ENCODE peak calls at places on chromosomes 1 and 21, in ten cellular contexts. Z is H1, N is left lung, Y is heart right ventricle, G is neural progenitor cell, M is cardiac muscle cell, I is lower lobe of right lung, B is mammary epithelial cell, A is keratinocyte, O is left ventricle myocardium inferior. X is an unnamed sample.
A peak's percentile ranks its signal among the peaks of the same experiment; 100 is the strongest.

GRCh38 chr1:215273838-215274516 is 191.4 kb downstream of the KCNK2 start:
- DNase-seq in Z (no peak), N (no peak), Y (no peak), G (no peak), M (no peak), I (no peak), B (peak; percentile 55), A (no peak), O (no peak), X (no peak)

GRCh38 chr1:2789164-2789985 is 12.1 kb downstream of the TTC34 start:
- DNase-seq in Z (no peak), N (peak; percentile 10), Y (no peak), G (no peak), M (no peak), I (peak; percentile 28), B (no peak), A (no peak), O (no peak), X (peak; percentile 30)

GRCh38 chr1:11967028-11967547 is 13.2 kb upstream of the MFN2 start:
- DNase-seq in Z (peak; percentile 64), N (no peak), Y (no peak), G (peak; percentile 61), M (peak; percentile 60), I (no peak), B (peak; percentile 48), A (no peak), O (no peak), X (no peak)

GRCh38 chr1:33399375-33399774 is 31.5 kb downstream of the PHC2 start:
- DNase-seq in Z (no peak), N (no peak), Y (no peak), G (no peak), M (no peak), I (no peak), B (no peak), A (no peak), O (no peak), X (no peak)

GRCh38 chr1:170536924-170537551 is 5.1 kb downstream of the GORAB start:
- DNase-seq in Z (no peak), N (no peak), Y (no peak), G (no peak), M (peak; percentile 4), I (no peak), B (no peak), A (no peak), O (no peak), X (no peak)

GRCh38 chr1:100308777-100309176 is 42.8 kb downstream of the RTCA start:
- DNase-seq in Z (no peak), N (no peak), Y (no peak), G (no peak), M (no peak), I (no peak), B (peak; percentile 70), A (no peak), O (no peak), X (no peak)

GRCh38 chr1:8460784-8461183 is 142.9 kb downstream of the SLC45A1 start:
- DNase-seq in Z (no peak), N (no peak), Y (no peak), G (peak; percentile 46), M (no peak), I (no peak), B (no peak), A (no peak), O (no peak), X (no peak)

GRCh38 chr1:156647351-156647750 is 5.4 kb downstream of the BCAN start:
- DNase-seq in Z (no peak), N (no peak), Y (no peak), G (no peak), M (no peak), I (no peak), B (no peak), A (no peak), O (no peak), X (no peak)

GRCh38 chr1:160427625-160428024 is 27.3 kb downstream of the VANGL2 start:
- DNase-seq in Z (no peak), N (no peak), Y (no peak), G (no peak), M (no peak), I (no peak), B (no peak), A (no peak), O (no peak), X (no peak)

GRCh38 chr1:220927442-220927841 is 48.2 kb downstream of the HLX start:
- DNase-seq in Z (no peak), N (no peak), Y (no peak), G (no peak), M (no peak), I (no peak), B (no peak), A (no peak), O (no peak), X (no peak)

GRCh38 chr1:227948493-227949260 is 945 bp upstream of the WNT9A start:
- DNase-seq in Z (peak; percentile 69), N (no peak), Y (no peak), G (no peak), M (no peak), I (peak; percentile 41), B (peak; percentile 14), A (no peak), O (no peak), X (peak; percentile 26)

GRCh38 chr21:33308586-33309490 is 15.9 kb upstream of the IFNAR1 start:
- DNase-seq in Z (peak; percentile 33), N (no peak), Y (no peak), G (no peak), M (no peak), I (no peak), B (no peak), A (no peak), O (no peak), X (no peak)

GRCh38 chr21:20538039-20538658 is 460.1 kb upstream of the NCAM2 start:
- DNase-seq in Z (no peak), N (no peak), Y (no peak), G (no peak), M (no peak), I (no peak), B (no peak), A (no peak), O (no peak), X (no peak)

GRCh38 chr21:20537162-20537561 is 461.0 kb upstream of the NCAM2 start:
- DNase-seq in Z (no peak), N (no peak), Y (no peak), G (no peak), M (no peak), I (no peak), B (no peak), A (no peak), O (no peak), X (no peak)
- H3K27ac ChIP-seq in Z (no peak overlapping the region), N (no peak overlapping the region), Y (no peak overlapping the region), G (no peak overlapping the region), M (no peak overlapping the region), I (no peak overlapping the region), B (no peak overlapping the region), A (no peak overlapping the region), O (no peak overlapping the region), X (no peak overlapping the region)

GRCh38 chr1:10662824-10663667 is 133.4 kb downstream of the CASZ1 start:
- DNase-seq in Z (no peak), N (no peak), Y (no peak), G (no peak), M (no peak), I (no peak), B (no peak), A (no peak), O (no peak), X (no peak)
- H3K4me1 ChIP-seq in Z (peaks cover 9% of the 10 kb centered on the region), N (peaks cover 55% of the 10 kb centered on the region), Y (peaks cover 56% of the 10 kb centered on the region), G (peaks cover 30% of the 10 kb centered on the region), M (peaks cover 33% of the 10 kb centered on the region), I (peaks cover 61% of the 10 kb centered on the region), B (no peaks in the 10 kb centered on the region), A (no peaks in the 10 kb centered on the region), O (peaks cover 56% of the 10 kb centered on the region), X (peaks cover 6% of the 10 kb centered on the region)

GRCh38 chr1:244445320-244446181 is 6.2 kb downstream of the ADSS2 start:
- DNase-seq in Z (no peak), N (no peak), Y (no peak), G (no peak), M (no peak), I (no peak), B (no peak), A (no peak), O (no peak), X (no peak)
- H3K27ac ChIP-seq in Z (no peak overlapping the region), N (peak overlapping the region; percentile 39), Y (peak overlapping the region; percentile 6), G (peak overlapping the region; percentile 70), M (peak overlapping the region; percentile 5), I (peak overlapping the region; percentile 27), B (peak overlapping the region; percentile 1), A (no peak overlapping the region), O (peak overlapping the region; percentile 1), X (no peak overlapping the region)

GRCh38 chr1:201302168-201302896 is 19.0 kb downstream of the PKP1 start:
- DNase-seq in Z (no peak), N (no peak), Y (no peak), G (no peak), M (no peak), I (no peak), B (peak; percentile 90), A (no peak), O (no peak), X (no peak)
- H3K4me1 ChIP-seq in Z (no peaks in the 10 kb centered on the region), N (peaks cover 3% of the 10 kb centered on the region), Y (peaks cover 8% of the 10 kb centered on the region), G (peaks cover 15% of the 10 kb centered on the region), M (no peaks in the 10 kb centered on the region), I (peaks cover 12% of the 10 kb centered on the region), B (peaks cover 66% of the 10 kb centered on the region), A (peaks cover 87% of the 10 kb centered on the region), O (peaks cover 16% of the 10 kb centered on the region), X (no peaks in the 10 kb centered on the region)